ENCODE peak calls at places on chromosomes 13 and 19, in four cellular contexts. N, Q, K and H are unnamed samples.

GRCh38 chr13:30796132-30796832 is 60.9 kb downstream of the ALOX5AP start:
- DNase-seq in N (no peak), Q (peak), K (peak), H (no peak)

GRCh38 chr13:31742102-31742695 is 2.9 kb downstream of the RXFP2 start:
- DNase-seq in N (no peak), Q (peak), K (peak), H (peak)

GRCh38 chr19:19372656-19373416 is 32.6 kb upstream of the GATAD2A start:
- DNase-seq in N (no peak), Q (no peak), K (no peak), H (peak)

GRCh38 chr13:30191491-30192100 is 115.8 kb downstream of the KATNAL1 start:
- DNase-seq in N (no peak), Q (peak), K (no peak), H (no peak)

GRCh38 chr19:46499692-46500091 is 4.0 kb upstream of the PNMA8B start:
- DNase-seq in N (no peak), Q (no peak), K (no peak), H (no peak)

GRCh38 chr19:30112171-30112570 is 170.1 kb downstream of the URI1 start:
- DNase-seq in N (no peak), Q (no peak), K (no peak), H (no peak)

GRCh38 chr13:26254583-26255102 is 714 bp downstream of the CDK8 start:
- DNase-seq in N (peak), Q (peak), K (peak), H (peak)

GRCh38 chr13:33323766-33324525 is 38.4 kb upstream of the STARD13 start:
- DNase-seq in N (no peak), Q (no peak), K (no peak), H (no peak)

GRCh38 chr19:18961767-18962423 is 20.9 kb upstream of the HOMER3 start:
- DNase-seq in N (no peak), Q (no peak), K (no peak), H (no peak)

GRCh38 chr13:42146359-42146758 is 97.9 kb downstream of the DGKH start:
- DNase-seq in N (no peak), Q (no peak), K (no peak), H (no peak)

GRCh38 chr19:49758292-49758691 is 4.8 kb downstream of the TSKS start:
- DNase-seq in N (no peak), Q (no peak), K (no peak), H (no peak)

GRCh38 chr19:2109278-2109864 is 12.7 kb downstream of the IZUMO4 start:
- DNase-seq in N (no peak), Q (no peak), K (no peak), H (no peak)

GRCh38 chr19:29909545-29909944 is 32.5 kb upstream of the URI1 start:
- DNase-seq in N (no peak), Q (no peak), K (no peak), H (peak)

GRCh38 chr13:31781064-31781463 is 41.7 kb downstream of the RXFP2 start:
- DNase-seq in N (no peak), Q (no peak), K (no peak), H (no peak)

GRCh38 chr13:108346376-108346775 is 76.9 kb downstream of the TNFSF13B start:
- DNase-seq in N (no peak), Q (no peak), K (no peak), H (no peak)

GRCh38 chr19:35345671-35346111 is 2.0 kb upstream of the FFAR1 start:
- DNase-seq in N (no peak), Q (no peak), K (no peak), H (no peak)